ENCODE peak calls at places on chromosomes 1 and 21, in four cellular contexts. K is K562, G is WTC11, Z is HepG2. U is an unnamed sample.

GRCh38 chr1:242966892-242967291 is 288.2 kb downstream of the CEP170 start:
- DNase-seq in K (no peak), G (no peak), Z (no peak), U (no peak)

GRCh38 chr1:112866151-112866550 is 89.8 kb downstream of the SLC16A1 start:
- DNase-seq in K (no peak), G (no peak), Z (no peak), U (no peak)

GRCh38 chr21:40047993-40048730 is 180.9 kb downstream of the PCP4 start:
- DNase-seq in K (no peak), G (no peak), Z (no peak), U (no peak)

GRCh38 chr1:36829066-36829465 is 205.2 kb downstream of the GRIK3 start:
- DNase-seq in K (no peak), G (no peak), Z (no peak), U (no peak)

GRCh38 chr1:82059931-82060330 is 259.2 kb downstream of the ADGRL2 start:
- DNase-seq in K (no peak), G (no peak), Z (no peak), U (no peak)

GRCh38 chr1:1418464-1419362 is 2.4 kb downstream of the ANKRD65 start:
- DNase-seq in K (no peak), G (no peak), Z (no peak), U (no peak)

GRCh38 chr1:172746091-172746949 is 87.4 kb downstream of the FASLG start:
- DNase-seq in K (no peak), G (no peak), Z (peak; percentile 66), U (peak; percentile 70)

GRCh38 chr1:162235261-162235780 is 141.3 kb downstream of the SPATA46 start:
- DNase-seq in K (no peak), G (no peak), Z (peak; percentile 91), U (no peak)

GRCh38 chr1:157704878-157705277 is 4.3 kb upstream of the FCRL3 start:
- DNase-seq in K (no peak), G (no peak), Z (no peak), U (no peak)

GRCh38 chr21:39004776-39005605 is 178.3 kb downstream of the PSMG1 start:
- DNase-seq in K (no peak), G (no peak), Z (no peak), U (no peak)

GRCh38 chr1:192462630-192463029 is 112.9 kb upstream of the RGS1 start:
- DNase-seq in K (no peak), G (no peak), Z (no peak), U (no peak)

GRCh38 chr1:78731674-78732073 is 82.0 kb downstream of the IFI44 start:
- DNase-seq in K (no peak), G (no peak), Z (no peak), U (no peak)

GRCh38 chr1:78726686-78727085 is 77.1 kb downstream of the IFI44 start:
- DNase-seq in K (no peak), G (no peak), Z (no peak), U (no peak)

GRCh38 chr1:78728359-78728758 is 78.7 kb downstream of the IFI44 start:
- DNase-seq in K (no peak), G (no peak), Z (no peak), U (no peak)

DNA sequence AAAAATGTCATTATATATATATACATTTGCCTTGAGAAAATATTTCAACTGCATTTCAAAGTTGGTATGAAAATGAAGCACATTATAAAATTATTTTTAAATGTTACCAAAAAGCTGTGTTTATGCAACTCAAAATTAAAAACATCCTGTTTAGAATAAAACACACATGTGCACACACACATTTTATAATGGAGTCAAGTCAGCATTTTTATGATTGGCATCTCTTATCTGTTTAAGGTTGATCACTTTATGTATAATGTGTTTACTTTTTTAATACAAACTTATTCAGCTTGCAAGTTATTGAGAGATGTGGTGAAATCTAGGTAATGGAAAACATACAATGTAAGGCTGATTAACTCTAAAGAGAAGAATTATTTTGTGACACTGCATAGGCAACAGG is 80.4 kb downstream of the IFI44 start:
- DNase-seq in K (no peak), G (no peak), Z (no peak), U (no peak)
- TF ChIP-seq NR2C2 in K (no peak), G (no peak), Z (no peak), U (no peak)

GRCh38 chr1:2474933-2475371 is 1.1 kb upstream of the PLCH2 start:
- DNase-seq in K (peak; percentile 61), G (no peak), Z (no peak), U (no peak)

GRCh38 chr1:2477309-2477708 is 1.2 kb downstream of the PLCH2 start:
- DNase-seq in K (no peak), G (no peak), Z (no peak), U (no peak)

GRCh38 chr1:2475571-2475970 is 518 bp upstream of the PLCH2 start:
- DNase-seq in K (no peak), G (no peak), Z (no peak), U (no peak)

GRCh38 chr1:2478100-2478499 is 2.0 kb downstream of the PLCH2 start:
- DNase-seq in K (peak; percentile 37), G (no peak), Z (peak; percentile 9), U (no peak)

DNA sequence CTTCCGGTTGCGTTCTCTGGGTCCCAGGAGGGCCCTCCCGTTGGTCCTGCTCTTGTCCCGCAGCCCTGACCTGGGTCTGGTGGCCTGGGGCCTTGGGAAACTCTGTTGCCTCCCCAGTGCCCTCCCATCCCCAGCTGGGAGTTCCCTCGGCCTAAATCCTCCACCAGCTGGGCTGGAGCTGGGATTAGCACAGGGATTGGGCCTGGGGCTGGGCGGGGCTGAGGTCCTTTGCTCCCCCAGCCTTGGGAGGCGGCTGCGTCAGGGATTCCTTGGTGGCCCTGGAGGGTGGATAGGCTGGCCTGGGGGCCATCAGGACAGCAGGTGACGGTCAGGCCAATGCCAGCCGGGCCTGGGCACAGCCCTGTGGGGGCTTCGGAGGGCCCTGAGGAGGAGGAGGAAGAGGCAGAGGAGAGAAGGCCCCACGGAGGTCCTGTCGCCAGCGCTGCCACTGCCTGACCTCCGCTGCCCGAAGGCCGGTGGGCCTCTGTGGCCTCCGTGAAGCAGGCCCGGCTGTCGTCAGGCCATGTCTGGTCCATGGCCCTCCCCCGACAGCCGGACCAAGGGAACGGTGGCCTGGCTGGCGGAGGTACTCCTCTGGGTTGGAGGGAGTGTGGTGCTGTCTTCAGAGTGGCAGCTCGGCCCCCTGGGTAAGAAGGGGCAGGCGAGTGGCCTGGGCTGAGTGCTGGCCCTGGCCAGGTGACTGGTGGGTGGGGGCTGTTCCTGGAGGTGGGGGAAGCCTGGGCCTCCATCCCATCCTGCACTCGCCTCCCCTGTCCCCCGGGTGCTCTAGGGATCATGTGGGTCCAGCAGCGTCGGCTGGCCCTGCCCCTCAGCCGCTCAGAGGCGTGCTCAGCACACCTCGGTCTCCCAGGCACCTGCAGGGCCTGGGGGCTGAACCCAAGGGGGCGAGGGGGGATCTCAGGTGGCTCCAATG is at the start of gene PLCH2:
- DNase-seq in K (no peak), G (no peak), Z (no peak), U (no peak)
- TF ChIP-seq NR2C2 in K (no peak), G (no peak), Z (no peak), U (no peak)

GRCh38 chr1:218502383-218502782 is 157.2 kb downstream of the TGFB2 start:
- DNase-seq in K (no peak), G (no peak), Z (no peak), U (no peak)

GRCh38 chr1:218510153-218510772 is 165.1 kb downstream of the TGFB2 start:
- DNase-seq in K (no peak), G (no peak), Z (no peak), U (no peak)

GRCh38 chr1:218513248-218513647 is 168.1 kb downstream of the TGFB2 start:
- DNase-seq in K (no peak), G (no peak), Z (no peak), U (no peak)

DNA sequence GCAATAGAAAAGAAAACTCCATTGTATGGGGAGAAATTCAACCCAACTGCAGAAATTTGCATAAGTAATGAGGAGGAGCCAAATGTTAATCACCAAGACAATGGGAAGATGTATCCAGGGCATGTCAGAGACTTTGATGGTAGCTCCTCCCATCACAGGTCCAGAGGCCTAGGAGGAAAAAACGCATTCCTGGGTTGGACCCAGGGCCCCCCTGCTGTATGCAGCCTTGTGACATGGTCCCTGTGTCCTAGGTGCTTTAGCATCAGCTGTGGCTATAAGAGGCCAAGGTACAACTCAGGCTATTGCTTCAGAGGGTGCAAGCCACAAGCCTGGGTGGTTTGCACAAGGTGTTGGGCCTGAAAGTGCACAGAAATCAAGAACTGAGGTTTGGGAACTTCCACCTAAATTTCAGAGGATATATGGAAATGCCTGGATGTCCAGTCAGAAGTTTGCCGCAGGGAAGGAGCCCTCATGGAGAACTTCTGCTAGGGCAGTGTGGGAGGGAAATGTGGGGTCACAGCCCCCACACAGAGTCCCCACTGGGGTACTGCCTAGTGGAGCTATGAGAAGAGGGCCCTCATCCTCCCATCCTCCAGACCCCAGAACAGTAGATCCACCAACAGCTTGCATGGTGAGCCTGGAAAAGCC is 162.3 kb downstream of the TGFB2 start:
- DNase-seq in K (no peak), G (no peak), Z (no peak), U (no peak)
- TF ChIP-seq NR2C2 in K (no peak), G (no peak), Z (no peak), U (no peak)

GRCh38 chr21:44995257-44995941 is 55.6 kb downstream of the SLX9 start:
- DNase-seq in K (no peak), G (no peak), Z (no peak), U (no peak)

GRCh38 chr21:44993321-44994015 is 53.6 kb downstream of the SLX9 start:
- DNase-seq in K (no peak), G (no peak), Z (no peak), U (no peak)

GRCh38 chr21:44994016-44994365 is 54.2 kb downstream of the SLX9 start:
- DNase-seq in K (no peak), G (no peak), Z (no peak), U (no peak)

GRCh38 chr21:44996096-44996495 is 56.3 kb downstream of the SLX9 start:
- DNase-seq in K (no peak), G (no peak), Z (no peak), U (no peak)

GRCh38 chr21:44994581-44995171 is 54.8 kb downstream of the SLX9 start:
- DNase-seq in K (no peak), G (no peak), Z (no peak), U (no peak)
- TF ChIP-seq NR2C2 in K (no peak), G (no peak), Z (no peak), U (no peak)

GRCh38 chr21:35211767-35212166 is 162.7 kb upstream of the RUNX1 start:
- DNase-seq in K (no peak), G (no peak), Z (no peak), U (no peak)
- TF ChIP-seq NR2C2 in K (no peak), G (no peak), Z (no peak), U (no peak)

U was measured in GM12878.